ENCODE peak calls at places on chromosomes 1 and 21, in eight cellular contexts. I, K, X, W, D, L, M and R are unnamed samples.

GRCh38 chr1:82867781-82868180 is 1067.0 kb downstream of the ADGRL2 start:
- DNase-seq in I (no peak), K (no peak), X (no peak), W (no peak), D (no peak), L (no peak), M (no peak), R (no peak)

GRCh38 chr1:109818351-109819325 is 54.9 kb upstream of the EPS8L3 start:
- DNase-seq in I (no peak), K (no peak), X (peak; percentile 82), W (no peak), D (no peak), L (no peak), M (no peak), R (peak; percentile 69)

GRCh38 chr1:78222225-78222961 is 176.6 kb downstream of the GIPC2 start:
- DNase-seq in I (no peak), K (no peak), X (no peak), W (no peak), D (no peak), L (no peak), M (no peak), R (no peak)

GRCh38 chr1:30410153-30410851 is 313.1 kb downstream of the MATN1 start:
- DNase-seq in I (no peak), K (no peak), X (peak; percentile 37), W (no peak), D (no peak), L (no peak), M (peak; percentile 84), R (no peak)

GRCh38 chr1:29912413-29912812 is 676.1 kb downstream of the PTPRU start:
- DNase-seq in I (no peak), K (no peak), X (no peak), W (peak; percentile 6), D (no peak), L (no peak), M (no peak), R (no peak)

GRCh38 chr1:223234164-223234501 is 91.1 kb upstream of the TLR5 start:
- DNase-seq in I (no peak), K (no peak), X (peak; percentile 13), W (peak; percentile 24), D (no peak), L (no peak), M (no peak), R (no peak)

GRCh38 chr1:58084266-58084665 is 462.3 kb downstream of the OMA1 start:
- DNase-seq in I (no peak), K (no peak), X (no peak), W (no peak), D (no peak), L (no peak), M (no peak), R (no peak)

GRCh38 chr1:221832151-221832550 is 90.3 kb upstream of the DUSP10 start:
- DNase-seq in I (no peak), K (peak; percentile 65), X (no peak), W (no peak), D (no peak), L (no peak), M (no peak), R (no peak)

GRCh38 chr1:20123696-20124450 is 4.5 kb upstream of the PLA2G2D start:
- DNase-seq in I (no peak), K (no peak), X (no peak), W (no peak), D (no peak), L (no peak), M (no peak), R (no peak)

GRCh38 chr21:46585191-46585953 is 19.5 kb downstream of the S100B start:
- DNase-seq in I (no peak), K (no peak), X (no peak), W (no peak), D (no peak), L (peak; percentile 17), M (no peak), R (no peak)

GRCh38 chr1:228018961-228019721 is 12.3 kb downstream of the WNT3A start:
- DNase-seq in I (no peak), K (no peak), X (peak; percentile 64), W (no peak), D (no peak), L (no peak), M (no peak), R (no peak)

GRCh38 chr1:201020040-201020591 is 3.4 kb downstream of the KIF21B start:
- DNase-seq in I (no peak), K (no peak), X (peak; percentile 87), W (no peak), D (no peak), L (peak; percentile 65), M (no peak), R (no peak)

GRCh38 chr1:176994926-176995596 is 169.5 kb downstream of the ASTN1 start:
- DNase-seq in I (no peak), K (no peak), X (no peak), W (no peak), D (no peak), L (no peak), M (peak; percentile 10), R (no peak)

GRCh38 chr1:174068000-174068399 is 45.8 kb upstream of the RC3H1 start:
- DNase-seq in I (no peak), K (no peak), X (no peak), W (no peak), D (no peak), L (no peak), M (no peak), R (no peak)

GRCh38 chr1:53525595-53525994 is 66.4 kb downstream of the DMRTB1 start:
- DNase-seq in I (no peak), K (no peak), X (no peak), W (no peak), D (no peak), L (no peak), M (no peak), R (no peak)

GRCh38 chr1:71490432-71490831 is 409.6 kb upstream of the ZRANB2 start:
- DNase-seq in I (no peak), K (no peak), X (no peak), W (no peak), D (no peak), L (no peak), M (no peak), R (no peak)

GRCh38 chr1:41382531-41383090 is 21.4 kb downstream of the FOXO6 start:
- DNase-seq in I (no peak), K (peak; percentile 62), X (no peak), W (peak; percentile 49), D (peak; percentile 63), L (no peak), M (no peak), R (no peak)

GRCh38 chr21:39397651-39398385 is 47.8 kb downstream of the LCA5L start:
- DNase-seq in I (no peak), K (no peak), X (no peak), W (no peak), D (no peak), L (no peak), M (no peak), R (no peak)

GRCh38 chr1:214520544-214521165 is 30.7 kb downstream of the PTPN14 start:
- DNase-seq in I (no peak), K (no peak), X (no peak), W (no peak), D (no peak), L (no peak), M (peak; percentile 64), R (no peak)

GRCh38 chr1:26529655-26530539 is at the start of gene RPS6KA1:
- DNase-seq in I (no peak), K (peak; percentile 37), X (peak; percentile 93), W (peak; percentile 44), D (peak; percentile 62), L (peak; percentile 80), M (no peak), R (peak; percentile 77)
- TF ChIP-seq POLR2A in I (no peak), K (no peak), X (no peak), W (peak; percentile 61), D (peak; percentile 27), L (peak; percentile 67), M (no peak), R (no peak)

GRCh38 chr1:224542783-224543440 is 73.2 kb upstream of the CNIH3 start:
- DNase-seq in I (no peak), K (no peak), X (no peak), W (peak; percentile 96), D (no peak), L (no peak), M (peak; percentile 39), R (no peak)

GRCh38 chr1:224543453-224543852 is 72.7 kb upstream of the CNIH3 start:
- DNase-seq in I (no peak), K (no peak), X (no peak), W (peak; percentile 43), D (no peak), L (no peak), M (peak; percentile 47), R (no peak)

GRCh38 chr1:224541901-224542610 is 74.1 kb upstream of the CNIH3 start:
- DNase-seq in I (no peak), K (no peak), X (no peak), W (peak; percentile 81), D (no peak), L (no peak), M (peak; percentile 37), R (no peak)

GRCh38 chr1:224544711-224545110 is 71.4 kb upstream of the CNIH3 start:
- DNase-seq in I (no peak), K (no peak), X (no peak), W (no peak), D (no peak), L (no peak), M (peak; percentile 37), R (no peak)

GRCh38 chr1:224544276-224544675 is 71.8 kb upstream of the CNIH3 start:
- DNase-seq in I (no peak), K (no peak), X (no peak), W (peak; percentile 49), D (no peak), L (no peak), M (peak; percentile 39), R (no peak)
- H3K4me1 ChIP-seq in I (no peaks in the 10 kb centered on the region), K (no peaks in the 10 kb centered on the region), X (no peaks in the 10 kb centered on the region), W (peaks cover 53% of the 10 kb centered on the region), D (peaks cover 9% of the 10 kb centered on the region), L (peaks cover 9% of the 10 kb centered on the region), M (no peaks in the 10 kb centered on the region), R (no peaks in the 10 kb centered on the region)

DNA sequence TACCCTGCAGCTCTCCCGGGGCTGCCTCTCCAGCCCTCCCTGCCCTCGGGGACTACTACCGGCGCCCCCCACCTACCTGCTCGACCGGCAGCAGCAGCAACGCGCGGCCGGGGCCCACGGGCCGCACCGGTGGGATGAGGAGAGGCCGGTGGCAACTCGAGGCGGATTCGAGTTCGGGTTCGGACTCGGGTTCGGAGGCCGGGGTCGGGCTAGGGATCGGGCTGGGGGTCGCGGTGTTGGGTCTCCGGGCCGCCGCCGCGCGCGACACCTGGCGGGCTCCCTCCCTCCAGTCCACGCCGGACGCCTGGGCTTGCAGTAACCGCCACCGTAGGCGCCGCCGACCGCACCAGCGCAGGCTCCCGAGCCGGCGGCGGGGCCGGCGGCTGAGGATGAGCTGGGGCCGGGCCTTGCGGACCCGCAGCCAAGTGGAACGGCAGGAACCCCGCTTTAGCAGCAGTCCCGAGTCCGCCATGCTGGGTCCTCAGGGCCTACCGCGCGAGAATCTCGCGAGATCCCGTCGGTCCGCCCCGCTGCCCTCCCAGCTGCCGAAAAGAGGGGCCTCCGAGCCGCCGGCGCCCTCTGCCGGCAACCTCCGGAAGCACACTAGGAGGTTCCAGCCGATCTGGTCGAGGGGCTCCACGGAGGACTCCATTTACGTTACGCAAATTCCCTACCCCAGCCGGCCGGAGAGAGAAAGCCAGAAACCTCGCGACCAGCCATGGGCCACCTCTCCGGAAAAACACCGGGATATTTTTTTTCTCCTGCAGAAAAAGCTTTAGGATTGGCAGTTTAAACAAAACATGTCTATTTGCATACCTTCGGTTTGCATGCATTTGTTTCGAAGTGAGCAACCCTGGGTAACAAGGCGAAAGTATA is at the start of gene NOL9:
- DNase-seq in I (peak; percentile 58), K (peak; percentile 87), X (peak; percentile 99), W (peak; percentile 94), D (peak; percentile 95), L (peak; percentile 96), M (peak; percentile 98), R (peak; percentile 95)
- TF ChIP-seq POLR2A in I (no peak), K (no peak), X (no peak), W (peak; percentile 84), D (peak; percentile 60), L (peak; percentile 26), M (no peak), R (no peak)

GRCh38 chr1:43363935-43364525 is 3.8 kb downstream of the ELOVL1 start:
- DNase-seq in I (no peak), K (no peak), X (no peak), W (no peak), D (no peak), L (no peak), M (no peak), R (no peak)
- H3K4me1 ChIP-seq in I (peaks cover 27% of the 10 kb centered on the region), K (peaks cover 18% of the 10 kb centered on the region), X (peaks cover 75% of the 10 kb centered on the region), W (peaks cover 49% of the 10 kb centered on the region), D (peaks cover 29% of the 10 kb centered on the region), L (peaks cover 29% of the 10 kb centered on the region), M (peaks cover 25% of the 10 kb centered on the region), R (peaks cover 17% of the 10 kb centered on the region)